ENCODE peak calls at places on chromosomes 12 and 14, in seven cellular contexts. X is dorsolateral prefrontal cortex, E is astrocyte of the spinal cord, U is fibroblast of pulmonary artery, Y is AG09309, M is body of pancreas, K is IMR-90. S is an unnamed sample.

GRCh38 chr14:106823552-106823951 is 1297.2 kb downstream of the TMEM121 start:
- DNase-seq in U (no peak), X (no peak), M (no peak), K (no peak), E (no peak), Y (no peak), S (no peak)

GRCh38 chr12:126807312-126807711 is 1459.7 kb upstream of the TMEM132C start:
- DNase-seq in X (no peak), E (no peak), K (no peak), U (no peak), Y (no peak), M (no peak), S (no peak)

GRCh38 chr14:105180598-105181528 is at the start of gene NUDT14:
- DNase-seq in M (peak; percentile 87), U (peak; percentile 46), K (peak; percentile 25), X (peak; percentile 65), E (no peak), Y (no peak), S (no peak)

GRCh38 chr12:104213952-104214351 is 1.6 kb upstream of the TXNRD1 start:
- DNase-seq in U (peak; percentile 77), M (no peak), X (no peak), E (peak; percentile 77), Y (peak; percentile 93), K (peak; percentile 96), S (peak; percentile 98)

GRCh38 chr14:72643317-72643801 is 250.5 kb downstream of the DPF3 start:
- DNase-seq in M (no peak), Y (peak; percentile 87), U (peak; percentile 98), X (peak; percentile 59), E (peak; percentile 98), K (peak; percentile 99), S (peak; percentile 98)

GRCh38 chr14:71665157-71665556 is 267.1 kb upstream of the RGS6 start:
- DNase-seq in E (peak; percentile 85), Y (peak; percentile 71), U (peak; percentile 80), X (no peak), M (no peak), K (peak; percentile 89), S (peak; percentile 92)

GRCh38 chr14:45426685-45427282 is 173.8 kb upstream of the MIS18BP1 start:
- DNase-seq in K (peak; percentile 34), E (peak; percentile 50), X (no peak), U (peak; percentile 57), M (no peak), Y (peak; percentile 8), S (peak; percentile 52)

GRCh38 chr12:42565633-42566032 is 23.9 kb downstream of the PRICKLE1 start:
- DNase-seq in Y (no peak), E (no peak), K (no peak), U (no peak), M (no peak), X (no peak), S (no peak)

GRCh38 chr14:36784541-36784940 is 122.9 kb downstream of the PAX9 start:
- DNase-seq in M (no peak), Y (no peak), X (no peak), U (no peak), K (peak; percentile 3), E (no peak), S (no peak)

GRCh38 chr14:98189521-98189920 is 1082.5 kb downstream of the BCL11B start:
- DNase-seq in X (no peak), M (no peak), K (no peak), Y (no peak), E (no peak), U (no peak), S (no peak)

GRCh38 chr14:99910337-99911268 is 117.4 kb downstream of the EML1 start:
- DNase-seq in Y (peak; percentile 82), M (no peak), E (peak; percentile 89), X (no peak), K (peak; percentile 95), U (peak; percentile 62), S (peak; percentile 90)

GRCh38 chr14:69096766-69097475 is 56.0 kb downstream of the DCAF5 start:
- DNase-seq in U (peak; percentile 48), K (peak; percentile 22), Y (no peak), M (no peak), X (no peak), E (peak; percentile 21), S (peak; percentile 21)

GRCh38 chr14:66464261-66464660 is 21.9 kb upstream of the CCDC196 start:
- DNase-seq in E (no peak), U (no peak), M (no peak), K (no peak), Y (no peak), X (no peak), S (no peak)

GRCh38 chr12:124307556-124307825 is 12.6 kb downstream of the RFLNA start:
- DNase-seq in E (no peak), M (no peak), X (no peak), Y (no peak), U (no peak), K (no peak), S (no peak)

GRCh38 chr12:2583642-2584041 is 211.1 kb upstream of the FKBP4 start:
- DNase-seq in M (no peak), K (no peak), Y (no peak), E (no peak), U (no peak), X (no peak), S (no peak)

GRCh38 chr12:110579239-110579888 is 3.8 kb downstream of the PPTC7 start:
- DNase-seq in K (no peak), X (no peak), U (no peak), Y (no peak), E (no peak), M (no peak), S (no peak)

GRCh38 chr12:32266756-32267155 is 132.6 kb upstream of the FGD4 start:
- DNase-seq in Y (no peak), X (no peak), E (no peak), K (no peak), U (no peak), M (no peak), S (no peak)

GRCh38 chr12:32261638-32262037 is 137.7 kb upstream of the FGD4 start:
- DNase-seq in E (no peak), Y (no peak), K (no peak), U (no peak), X (no peak), M (no peak), S (no peak)

GRCh38 chr12:32265461-32265860 is 133.9 kb upstream of the FGD4 start:
- DNase-seq in Y (no peak), K (no peak), M (no peak), E (no peak), X (no peak), U (no peak), S (no peak)

GRCh38 chr12:32264995-32265394 is 134.4 kb upstream of the FGD4 start:
- DNase-seq in K (peak; percentile 68), X (no peak), E (no peak), M (no peak), Y (peak; percentile 27), U (peak; percentile 28), S (peak; percentile 71)

DNA sequence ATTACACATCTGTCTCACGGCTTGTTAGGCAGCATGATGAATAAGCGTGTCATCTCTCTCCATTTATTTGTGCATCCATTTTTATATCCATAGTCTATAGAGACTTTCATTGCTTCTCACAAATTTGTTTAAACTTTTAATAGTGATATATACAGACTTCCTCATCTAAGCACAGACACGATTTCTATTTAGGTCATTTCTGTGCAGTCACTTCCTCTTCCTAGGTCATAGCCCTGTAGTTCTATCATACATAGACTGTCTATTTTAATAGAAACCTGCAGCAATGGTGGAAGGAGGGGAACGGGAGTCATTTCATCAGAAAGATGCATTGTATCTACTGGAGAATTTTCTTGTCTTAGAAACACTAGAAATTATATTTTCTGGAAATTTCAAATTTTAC is 133.4 kb upstream of the FGD4 start:
- DNase-seq in U (no peak), K (no peak), Y (no peak), E (no peak), M (no peak), X (no peak), S (no peak)
- H3K4me3 ChIP-seq in U (no peak overlapping the region), K (no peak overlapping the region), Y (no peak overlapping the region), E (no peak overlapping the region), M (no peak overlapping the region), X (no peak overlapping the region), S (no peak overlapping the region)

DNA sequence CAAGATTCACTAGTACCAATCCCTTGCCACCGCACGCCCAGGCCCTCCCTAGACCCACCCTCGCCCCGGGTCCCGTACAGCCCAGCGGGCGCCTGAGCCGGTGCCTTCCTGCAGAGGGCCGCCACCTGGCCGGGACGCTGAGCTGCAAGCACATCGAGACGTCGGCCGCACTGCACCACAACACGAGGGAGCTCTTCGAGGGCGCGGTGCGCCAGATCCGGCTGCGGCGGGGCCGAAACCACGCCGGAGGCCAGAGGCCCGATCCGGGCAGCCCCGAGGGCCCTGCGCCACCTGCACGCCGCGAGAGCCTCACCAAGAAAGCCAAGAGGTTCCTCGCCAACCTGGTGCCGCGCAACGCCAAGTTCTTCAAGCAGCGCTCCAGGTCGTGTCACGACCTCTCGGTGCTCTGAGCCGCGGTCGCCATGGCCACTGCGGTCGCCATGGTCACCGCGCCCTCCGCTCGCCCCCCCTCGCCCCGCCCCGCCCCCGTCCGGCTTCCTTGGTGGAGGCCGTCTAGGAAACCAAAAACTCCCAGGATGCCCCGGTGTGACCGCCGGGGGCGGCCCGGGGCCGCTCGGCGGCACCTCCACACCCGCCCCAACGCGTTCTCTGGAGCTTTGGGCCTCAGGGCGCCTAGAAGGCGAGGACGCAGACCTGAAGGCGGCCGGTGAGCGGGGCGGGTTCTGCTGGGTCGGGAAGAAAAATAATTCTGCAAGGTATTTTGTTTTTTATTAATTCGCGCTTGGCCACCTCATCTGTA is 3.7 kb downstream of the REM2 start:
- DNase-seq in Y (no peak), X (no peak), U (peak; percentile 54), M (peak; percentile 83), E (peak; percentile 67), K (peak; percentile 13), S (peak; percentile 47)
- TF ChIP-seq CTCF in Y (peak; percentile 10), X (no peak), U (no peak), M (peak; percentile 11), E (no peak), K (peak; percentile 10), S (no peak)

GRCh38 chr14:96039633-96040311 is 610 bp downstream of the C14orf132 start:
- DNase-seq in U (peak; percentile 28), K (peak; percentile 16), Y (no peak), X (peak; percentile 61), M (no peak), E (peak; percentile 43), S (peak; percentile 14)
- H3K4me3 ChIP-seq in U (peak overlapping the region; percentile 61), K (peak overlapping the region; percentile 98), Y (peak overlapping the region; percentile 85), X (peak overlapping the region; percentile 85), M (peak overlapping the region; percentile 18), E (peak overlapping the region; percentile 72), S (peak overlapping the region; percentile 65)

GRCh38 chr12:56017181-56017580 is 3.7 kb upstream of the IKZF4 start:
- DNase-seq in Y (no peak), E (no peak), K (no peak), M (no peak), X (no peak), U (no peak), S (no peak)

GRCh38 chr12:56020437-56021189 is at the start of gene IKZF4:
- DNase-seq in U (peak; percentile 64), M (peak; percentile 27), K (peak; percentile 48), X (peak; percentile 28), E (peak; percentile 21), Y (no peak), S (no peak)

DNA sequence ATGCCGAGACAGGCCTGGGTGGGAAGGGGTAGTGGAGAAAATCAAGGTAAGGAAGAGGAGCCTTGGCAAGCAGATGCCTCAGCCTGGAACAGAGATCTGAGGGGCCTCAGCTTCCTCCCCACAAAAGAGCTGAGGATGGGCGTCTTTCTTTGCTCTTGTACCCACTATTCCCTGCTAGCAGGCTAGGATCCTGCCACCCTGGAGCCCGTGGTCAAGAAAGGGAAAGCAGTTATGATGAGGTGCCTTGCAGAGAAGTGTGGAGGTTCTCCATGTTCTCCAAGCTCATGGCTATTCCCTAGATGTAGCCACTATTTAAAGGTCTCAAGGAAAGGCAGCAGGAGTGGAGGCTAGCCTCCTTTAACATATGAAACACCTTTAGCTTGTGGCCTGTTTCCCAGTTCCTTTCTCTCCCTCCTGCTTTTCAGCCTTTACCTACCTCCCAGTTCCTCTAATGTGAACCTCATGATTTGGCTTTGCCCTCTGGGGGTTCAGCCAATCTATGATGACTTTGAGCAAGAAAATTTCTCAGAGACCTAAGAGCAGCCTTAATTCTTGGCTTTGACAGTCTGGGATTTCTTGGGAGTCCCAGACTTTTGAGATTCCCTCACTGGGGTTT is 1.1 kb downstream of the IKZF4 start:
- DNase-seq in X (peak; percentile 37), Y (no peak), M (no peak), K (no peak), U (no peak), E (no peak), S (no peak)
- TF ChIP-seq CTCF in X (no peak), Y (no peak), M (no peak), K (peak; percentile 3), U (no peak), E (no peak), S (no peak)